ENCODE peak calls at places on chromosomes 3 and 15, in six cellular contexts. L is cardiac muscle cell, E is IMR-90, O is mesothelial cell of epicardium, M is nephron progenitor cell, T is PC-9. P is an unnamed sample.

GRCh38 chr15:31214864-31215489 is 111.7 kb upstream of the KLF13 start:
- DNase-seq in L (peak; percentile 82), E (no peak), O (no peak), M (no peak), T (no peak), P (peak; percentile 15)

GRCh38 chr15:34341922-34342736 is 807 bp downstream of the NOP10 start:
- DNase-seq in L (no peak), E (no peak), O (peak; percentile 43), M (no peak), T (no peak), P (no peak)

GRCh38 chr3:21357241-21357640 is 393.8 kb downstream of the ZNF385D start:
- DNase-seq in L (no peak), E (no peak), O (no peak), M (no peak), T (no peak), P (peak; percentile 4)

GRCh38 chr15:26073430-26074333 is 210.6 kb upstream of the ATP10A start:
- DNase-seq in L (no peak), E (no peak), O (no peak), M (no peak), T (no peak), P (no peak)

GRCh38 chr3:133608405-133608804 is 34.9 kb downstream of the CDV3 start:
- DNase-seq in L (no peak), E (peak; percentile 18), O (no peak), M (no peak), T (no peak), P (no peak)

GRCh38 chr3:45978348-45978747 is 17.3 kb downstream of the FYCO1 start:
- DNase-seq in L (no peak), E (no peak), O (no peak), M (no peak), T (peak; percentile 86), P (no peak)

GRCh38 chr3:114093596-114093995 is 37.1 kb downstream of the QTRT2 start:
- DNase-seq in L (peak; percentile 81), E (peak; percentile 89), O (peak; percentile 49), M (no peak), T (peak; percentile 56), P (peak; percentile 84)

GRCh38 chr3:161545823-161546222 is 49.2 kb downstream of the OTOL1 start:
- DNase-seq in L (no peak), E (no peak), O (no peak), M (no peak), T (no peak), P (no peak)

GRCh38 chr15:51281368-51281967 is 56.9 kb downstream of the CYP19A1 start:
- DNase-seq in L (peak; percentile 76), E (peak; percentile 53), O (peak; percentile 46), M (peak; percentile 63), T (peak; percentile 26), P (peak; percentile 61)

GRCh38 chr15:75606711-75607684 is 18.5 kb downstream of the SNUPN start:
- DNase-seq in L (no peak), E (peak; percentile 51), O (no peak), M (no peak), T (no peak), P (peak; percentile 66)

GRCh38 chr15:44673639-44674038 is 10.2 kb upstream of the SPG11 start:
- DNase-seq in L (no peak), E (no peak), O (no peak), M (no peak), T (no peak), P (no peak)